ENCODE peak calls at places on chromosomes 5 and 9, in nine cellular contexts. One of them, this sample, is unnamed.

GRCh38 chr5:16859346-16859745 is 76.7 kb downstream of the MYO10 start:
- DNase-seq in uterus: no peak
- DNase-seq in RWPE1: no peak
- DNase-seq in dorsolateral prefrontal cortex: no peak
- DNase-seq in osteocyte: no peak
- DNase-seq in H1: no peak
- DNase-seq in AG09319: no peak
- DNase-seq in sigmoid colon: no peak
- DNase-seq in bronchial epithelial cell: no peak
- DNase-seq in this sample: no peak

GRCh38 chr9:11257992-11258391 is 645.2 kb upstream of the PTPRD start:
- DNase-seq in uterus: no peak
- DNase-seq in RWPE1: no peak
- DNase-seq in dorsolateral prefrontal cortex: no peak
- DNase-seq in osteocyte: no peak
- DNase-seq in H1: no peak
- DNase-seq in AG09319: no peak
- DNase-seq in sigmoid colon: no peak
- DNase-seq in bronchial epithelial cell: no peak
- DNase-seq in this sample: no peak

GRCh38 chr9:109122726-109123621 is 3.2 kb upstream of the TMEM245 start:
- DNase-seq in uterus: no peak
- DNase-seq in RWPE1: no peak
- DNase-seq in dorsolateral prefrontal cortex: no peak
- DNase-seq in osteocyte: no peak
- DNase-seq in H1: no peak
- DNase-seq in AG09319: no peak
- DNase-seq in sigmoid colon: no peak
- DNase-seq in bronchial epithelial cell: no peak
- DNase-seq in this sample: no peak

GRCh38 chr5:76787237-76787636 is 31.6 kb upstream of the F2RL1 start:
- DNase-seq in uterus: peak
- DNase-seq in RWPE1: peak
- DNase-seq in dorsolateral prefrontal cortex: no peak
- DNase-seq in osteocyte: peak
- DNase-seq in H1: no peak
- DNase-seq in AG09319: peak
- DNase-seq in sigmoid colon: peak
- DNase-seq in bronchial epithelial cell: peak
- DNase-seq in this sample: no peak

GRCh38 chr5:76785493-76785892 is 33.3 kb upstream of the F2RL1 start:
- DNase-seq in uterus: no peak
- DNase-seq in RWPE1: peak
- DNase-seq in dorsolateral prefrontal cortex: no peak
- DNase-seq in osteocyte: no peak
- DNase-seq in H1: no peak
- DNase-seq in AG09319: no peak
- DNase-seq in sigmoid colon: no peak
- DNase-seq in bronchial epithelial cell: peak
- DNase-seq in this sample: no peak

GRCh38 chr9:87451149-87451548 is 46.5 kb upstream of the DAPK1 start:
- DNase-seq in uterus: no peak
- DNase-seq in RWPE1: no peak
- DNase-seq in dorsolateral prefrontal cortex: no peak
- DNase-seq in osteocyte: no peak
- DNase-seq in H1: no peak
- DNase-seq in AG09319: no peak
- DNase-seq in sigmoid colon: no peak
- DNase-seq in bronchial epithelial cell: no peak
- DNase-seq in this sample: no peak

GRCh38 chr5:80860934-80861613 is 99.1 kb upstream of the RASGRF2 start:
- DNase-seq in uterus: no peak
- DNase-seq in RWPE1: no peak
- DNase-seq in dorsolateral prefrontal cortex: no peak
- DNase-seq in osteocyte: no peak
- DNase-seq in H1: no peak
- DNase-seq in AG09319: no peak
- DNase-seq in sigmoid colon: no peak
- DNase-seq in bronchial epithelial cell: no peak
- DNase-seq in this sample: no peak

GRCh38 chr9:114143214-114143613 is 12.1 kb upstream of the COL27A1 start:
- DNase-seq in uterus: no peak
- DNase-seq in RWPE1: no peak
- DNase-seq in dorsolateral prefrontal cortex: no peak
- DNase-seq in osteocyte: no peak
- DNase-seq in H1: no peak
- DNase-seq in AG09319: no peak
- DNase-seq in sigmoid colon: no peak
- DNase-seq in bronchial epithelial cell: no peak
- DNase-seq in this sample: no peak

GRCh38 chr5:32708949-32709348 is 2.2 kb upstream of the NPR3 start:
- DNase-seq in uterus: no peak
- DNase-seq in RWPE1: no peak
- DNase-seq in dorsolateral prefrontal cortex: no peak
- DNase-seq in osteocyte: no peak
- DNase-seq in H1: peak
- DNase-seq in AG09319: no peak
- DNase-seq in sigmoid colon: peak
- DNase-seq in bronchial epithelial cell: no peak
- DNase-seq in this sample: no peak

GRCh38 chr5:415928-416635 is 26.9 kb upstream of the EXOC3 start:
- DNase-seq in uterus: no peak
- DNase-seq in RWPE1: no peak
- DNase-seq in dorsolateral prefrontal cortex: peak
- DNase-seq in osteocyte: no peak
- DNase-seq in H1: no peak
- DNase-seq in AG09319: no peak
- DNase-seq in sigmoid colon: peak
- DNase-seq in bronchial epithelial cell: no peak
- DNase-seq in this sample: no peak

GRCh38 chr5:2642684-2643325 is 108.7 kb downstream of the IRX2 start:
- DNase-seq in uterus: no peak
- DNase-seq in RWPE1: no peak
- DNase-seq in dorsolateral prefrontal cortex: no peak
- DNase-seq in osteocyte: no peak
- DNase-seq in H1: no peak
- DNase-seq in AG09319: no peak
- DNase-seq in sigmoid colon: no peak
- DNase-seq in bronchial epithelial cell: no peak
- DNase-seq in this sample: no peak

DNA sequence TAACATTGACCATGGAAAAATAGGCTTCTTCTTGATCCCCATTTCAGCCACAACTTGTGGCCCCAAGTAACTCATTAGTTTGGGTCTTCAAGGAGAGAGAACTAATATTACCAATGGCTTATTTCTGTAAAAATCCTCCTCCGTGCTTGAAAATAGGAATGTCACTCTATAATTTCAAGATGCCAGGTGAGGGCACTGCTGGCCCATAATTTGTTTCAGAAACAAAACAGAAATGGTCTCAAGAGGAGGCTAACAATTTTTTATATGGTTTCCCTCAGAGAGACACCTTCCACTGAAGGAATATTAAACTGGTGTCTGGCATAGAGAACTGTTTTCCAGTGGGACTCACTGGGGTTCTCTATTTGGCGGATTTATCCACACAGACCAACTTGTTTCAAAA is 437.0 kb upstream of the TRPC7 start:
- DNase-seq in uterus: no peak
- DNase-seq in RWPE1: peak
- DNase-seq in dorsolateral prefrontal cortex: no peak
- DNase-seq in osteocyte: no peak
- DNase-seq in H1: no peak
- DNase-seq in AG09319: no peak
- DNase-seq in sigmoid colon: no peak
- DNase-seq in bronchial epithelial cell: peak
- DNase-seq in this sample: no peak
- TF ChIP-seq CTCF in uterus: peak
- TF ChIP-seq CTCF in RWPE1: no peak
- TF ChIP-seq CTCF in dorsolateral prefrontal cortex: peak
- TF ChIP-seq CTCF in osteocyte: peak
- TF ChIP-seq CTCF in H1: peak
- TF ChIP-seq CTCF in AG09319: peak
- TF ChIP-seq CTCF in sigmoid colon: no peak
- TF ChIP-seq CTCF in bronchial epithelial cell: peak
- TF ChIP-seq CTCF in this sample: no peak

GRCh38 chr5:61363715-61364114 is 31.7 kb downstream of the ZSWIM6 start:
- DNase-seq in uterus: no peak
- DNase-seq in RWPE1: no peak
- DNase-seq in dorsolateral prefrontal cortex: no peak
- DNase-seq in osteocyte: no peak
- DNase-seq in H1: no peak
- DNase-seq in AG09319: no peak
- DNase-seq in sigmoid colon: no peak
- DNase-seq in bronchial epithelial cell: no peak
- DNase-seq in this sample: no peak

GRCh38 chr5:61357745-61358144 is 25.7 kb downstream of the ZSWIM6 start:
- DNase-seq in uterus: no peak
- DNase-seq in RWPE1: no peak
- DNase-seq in dorsolateral prefrontal cortex: no peak
- DNase-seq in osteocyte: no peak
- DNase-seq in H1: peak
- DNase-seq in AG09319: no peak
- DNase-seq in sigmoid colon: no peak
- DNase-seq in bronchial epithelial cell: no peak
- DNase-seq in this sample: no peak

GRCh38 chr5:61366841-61367240 is 34.8 kb downstream of the ZSWIM6 start:
- DNase-seq in uterus: no peak
- DNase-seq in RWPE1: no peak
- DNase-seq in dorsolateral prefrontal cortex: no peak
- DNase-seq in osteocyte: no peak
- DNase-seq in H1: no peak
- DNase-seq in AG09319: no peak
- DNase-seq in sigmoid colon: no peak
- DNase-seq in bronchial epithelial cell: no peak
- DNase-seq in this sample: no peak

DNA sequence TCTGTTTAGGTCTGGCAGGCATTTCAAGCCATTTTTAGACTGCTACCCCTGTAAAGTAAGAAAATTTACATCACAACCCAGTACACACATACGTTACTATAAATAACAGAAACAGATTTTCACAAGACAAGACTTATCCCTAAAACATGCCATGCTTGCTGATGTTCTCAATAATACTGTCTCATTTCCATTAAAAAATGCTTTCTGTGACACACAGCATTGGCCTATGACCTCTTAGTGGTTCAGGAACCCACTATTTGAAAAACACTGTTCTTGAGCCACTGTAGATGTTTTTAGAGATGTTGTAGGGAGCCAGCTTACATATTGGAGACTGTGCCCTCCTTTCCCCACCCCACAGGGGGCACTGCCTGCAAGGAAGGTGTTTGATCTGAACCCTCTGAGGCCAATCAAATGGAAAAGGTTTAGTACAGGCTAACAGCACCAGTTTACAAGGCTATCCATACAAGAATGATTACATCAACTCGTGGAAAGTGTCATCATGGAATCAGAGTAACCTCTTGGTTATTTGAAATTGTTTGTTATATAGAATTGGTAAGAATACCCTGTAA is 30.8 kb downstream of the ZSWIM6 start:
- DNase-seq in uterus: no peak
- DNase-seq in RWPE1: no peak
- DNase-seq in dorsolateral prefrontal cortex: no peak
- DNase-seq in osteocyte: no peak
- DNase-seq in H1: peak
- DNase-seq in AG09319: no peak
- DNase-seq in sigmoid colon: no peak
- DNase-seq in bronchial epithelial cell: no peak
- DNase-seq in this sample: no peak
- TF ChIP-seq CTCF in uterus: no peak
- TF ChIP-seq CTCF in RWPE1: no peak
- TF ChIP-seq CTCF in dorsolateral prefrontal cortex: no peak
- TF ChIP-seq CTCF in osteocyte: peak
- TF ChIP-seq CTCF in H1: peak
- TF ChIP-seq CTCF in AG09319: no peak
- TF ChIP-seq CTCF in sigmoid colon: no peak
- TF ChIP-seq CTCF in bronchial epithelial cell: peak
- TF ChIP-seq CTCF in this sample: no peak

GRCh38 chr9:76662476-76663281 is 101.6 kb upstream of the PCA3 start:
- DNase-seq in uterus: no peak
- DNase-seq in RWPE1: no peak
- DNase-seq in dorsolateral prefrontal cortex: no peak
- DNase-seq in osteocyte: no peak
- DNase-seq in H1: no peak
- DNase-seq in AG09319: no peak
- DNase-seq in sigmoid colon: no peak
- DNase-seq in bronchial epithelial cell: peak
- DNase-seq in this sample: no peak
- TF ChIP-seq CTCF in uterus: no peak
- TF ChIP-seq CTCF in RWPE1: no peak
- TF ChIP-seq CTCF in dorsolateral prefrontal cortex: no peak
- TF ChIP-seq CTCF in osteocyte: no peak
- TF ChIP-seq CTCF in H1: no peak
- TF ChIP-seq CTCF in AG09319: no peak
- TF ChIP-seq CTCF in sigmoid colon: no peak
- TF ChIP-seq CTCF in bronchial epithelial cell: no peak
- TF ChIP-seq CTCF in this sample: no peak

GRCh38 chr5:123950701-123951100 is 438.7 kb downstream of the CSNK1G3 start:
- DNase-seq in uterus: no peak
- DNase-seq in RWPE1: no peak
- DNase-seq in dorsolateral prefrontal cortex: no peak
- DNase-seq in osteocyte: no peak
- DNase-seq in H1: no peak
- DNase-seq in AG09319: no peak
- DNase-seq in sigmoid colon: no peak
- DNase-seq in bronchial epithelial cell: peak
- DNase-seq in this sample: no peak

GRCh38 chr5:123949043-123949804 is 437.2 kb downstream of the CSNK1G3 start:
- DNase-seq in uterus: no peak
- DNase-seq in RWPE1: no peak
- DNase-seq in dorsolateral prefrontal cortex: no peak
- DNase-seq in osteocyte: no peak
- DNase-seq in H1: no peak
- DNase-seq in AG09319: no peak
- DNase-seq in sigmoid colon: no peak
- DNase-seq in bronchial epithelial cell: no peak
- DNase-seq in this sample: no peak

GRCh38 chr5:123947797-123948196 is 435.8 kb downstream of the CSNK1G3 start:
- DNase-seq in uterus: no peak
- DNase-seq in RWPE1: no peak
- DNase-seq in dorsolateral prefrontal cortex: no peak
- DNase-seq in osteocyte: no peak
- DNase-seq in H1: no peak
- DNase-seq in AG09319: no peak
- DNase-seq in sigmoid colon: no peak
- DNase-seq in bronchial epithelial cell: no peak
- DNase-seq in this sample: no peak

GRCh38 chr5:123951204-123951977 is 439.4 kb downstream of the CSNK1G3 start:
- DNase-seq in uterus: no peak
- DNase-seq in RWPE1: peak
- DNase-seq in dorsolateral prefrontal cortex: no peak
- DNase-seq in osteocyte: no peak
- DNase-seq in H1: no peak
- DNase-seq in AG09319: peak
- DNase-seq in sigmoid colon: no peak
- DNase-seq in bronchial epithelial cell: peak
- DNase-seq in this sample: no peak

DNA sequence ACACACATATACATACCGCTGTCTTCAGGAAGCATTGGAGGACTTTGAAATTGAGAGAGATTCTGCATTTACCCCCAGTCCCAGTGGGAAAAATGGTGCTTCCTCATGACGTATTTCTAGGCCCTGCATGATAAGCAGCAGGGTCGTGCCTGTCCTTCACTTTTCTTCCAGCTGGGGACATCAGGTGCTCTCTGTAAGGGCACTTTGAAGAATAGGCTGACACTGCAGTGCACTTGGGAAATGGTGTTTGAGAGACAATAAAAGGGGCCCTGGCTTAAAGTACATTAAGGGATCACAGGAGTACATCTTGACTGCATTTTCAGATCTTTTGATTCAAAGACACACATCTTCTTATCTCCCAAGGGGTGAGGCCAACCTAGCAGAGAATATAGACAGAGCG is 437.8 kb downstream of the CSNK1G3 start:
- DNase-seq in uterus: no peak
- DNase-seq in RWPE1: no peak
- DNase-seq in dorsolateral prefrontal cortex: no peak
- DNase-seq in osteocyte: no peak
- DNase-seq in H1: no peak
- DNase-seq in AG09319: no peak
- DNase-seq in sigmoid colon: no peak
- DNase-seq in bronchial epithelial cell: no peak
- DNase-seq in this sample: no peak
- TF ChIP-seq CTCF in uterus: no peak
- TF ChIP-seq CTCF in RWPE1: no peak
- TF ChIP-seq CTCF in dorsolateral prefrontal cortex: no peak
- TF ChIP-seq CTCF in osteocyte: no peak
- TF ChIP-seq CTCF in H1: peak
- TF ChIP-seq CTCF in AG09319: no peak
- TF ChIP-seq CTCF in sigmoid colon: no peak
- TF ChIP-seq CTCF in bronchial epithelial cell: no peak
- TF ChIP-seq CTCF in this sample: no peak